ENCODE peak calls at places on chromosomes 1 and 21, in five cellular contexts. L, O, I, H and G are unnamed samples.

GRCh38 chr1:92446990-92447681 is 39.6 kb downstream of the GFI1 start:
- DNase-seq in I (no peak), H (no peak), L (peak; percentile 36), O (no peak), G (no peak)

GRCh38 chr1:43843684-43844083 is 89.9 kb upstream of the ARTN start:
- DNase-seq in L (no peak), H (no peak), I (no peak), O (no peak), G (no peak)

GRCh38 chr21:35643176-35643575 is 417.1 kb downstream of the SETD4 start:
- DNase-seq in H (no peak), O (no peak), L (no peak), I (no peak), G (no peak)

GRCh38 chr1:2558861-2559260 is 2.7 kb downstream of the TNFRSF14 start:
- DNase-seq in I (no peak), L (no peak), H (no peak), O (no peak), G (no peak)

GRCh38 chr1:59498640-59499039 is 201.7 kb downstream of the FGGY start:
- DNase-seq in O (no peak), L (no peak), I (no peak), H (no peak), G (no peak)

GRCh38 chr1:85229574-85230097 is 28.8 kb upstream of the SYDE2 start:
- DNase-seq in O (no peak), L (no peak), H (no peak), I (no peak), G (no peak)

GRCh38 chr1:46645815-46646214 is 22.3 kb downstream of the ATPAF1 start:
- DNase-seq in L (no peak), O (no peak), H (no peak), I (no peak), G (no peak)

GRCh38 chr1:92274939-92275338 is 23.8 kb downstream of the GLMN start:
- DNase-seq in L (no peak), O (no peak), H (no peak), I (no peak), G (no peak)

GRCh38 chr21:46455575-46456385 is 2.9 kb upstream of the DIP2A start:
- DNase-seq in O (no peak), H (no peak), I (no peak), L (no peak), G (no peak)

GRCh38 chr1:65180977-65181376 is 33.0 kb downstream of the AK4 start:
- DNase-seq in I (no peak), O (no peak), L (no peak), H (no peak), G (no peak)

GRCh38 chr1:183370399-183371058 is 47.7 kb downstream of the NMNAT2 start:
- DNase-seq in I (no peak), O (no peak), H (no peak), L (no peak), G (no peak)

GRCh38 chr1:193104496-193104905 is 713 bp downstream of the GLRX2 start:
- DNase-seq in I (no peak), L (peak; percentile 51), O (no peak), H (no peak), G (peak; percentile 15)

GRCh38 chr1:11847667-11848445 is at the start of gene NPPA:
- DNase-seq in O (no peak), I (no peak), H (no peak), L (no peak), G (no peak)

GRCh38 chr1:87330954-87331318 is 2.3 kb downstream of the LMO4 start:
- DNase-seq in L (peak; percentile 41), I (no peak), O (no peak), H (no peak), G (no peak)

GRCh38 chr1:53592521-53592982 is 133.4 kb downstream of the DMRTB1 start:
- DNase-seq in O (no peak), L (peak; percentile 29), I (no peak), H (no peak), G (no peak)

GRCh38 chr1:9426291-9426711 is 113.0 kb upstream of the SLC25A33 start:
- DNase-seq in O (peak; percentile 86), H (no peak), L (no peak), I (no peak), G (peak; percentile 40)

GRCh38 chr1:54291276-54292014 is 91.5 kb downstream of the MRPL37 start:
- DNase-seq in H (no peak), O (no peak), I (no peak), L (no peak), G (no peak)

GRCh38 chr1:54882483-54882882 is 4.5 kb downstream of the DHCR24 start:
- DNase-seq in I (no peak), H (no peak), O (no peak), L (no peak), G (no peak)

GRCh38 chr1:174157157-174157806 is 2.0 kb upstream of the RABGAP1L start:
- DNase-seq in O (no peak), L (no peak), H (no peak), I (no peak), G (no peak)

GRCh38 chr1:14842891-14843290 is 244.4 kb downstream of the KAZN start:
- DNase-seq in H (no peak), I (no peak), O (no peak), L (no peak), G (no peak)

GRCh38 chr1:33876970-33877680 is 13.2 kb downstream of the HMGB4 start:
- DNase-seq in O (no peak), L (no peak), I (no peak), H (peak; percentile 18), G (no peak)

GRCh38 chr1:210264521-210265380 is 32.2 kb downstream of the SERTAD4 start:
- DNase-seq in O (no peak), H (no peak), I (no peak), L (no peak), G (no peak)

GRCh38 chr1:53051676-53052075 is 10.3 kb upstream of the PODN start:
- DNase-seq in L (no peak), I (no peak), H (no peak), O (no peak), G (no peak)

GRCh38 chr1:65568285-65568684 is 147.8 kb downstream of the LEPR start:
- DNase-seq in O (no peak), H (no peak), L (no peak), I (no peak), G (no peak)

GRCh38 chr1:52659356-52659755 is 26.4 kb downstream of the SHISAL2A start:
- DNase-seq in O (no peak), L (no peak), H (no peak), I (no peak), G (no peak)

GRCh38 chr1:48302652-48303051 is 80.1 kb downstream of the SLC5A9 start:
- DNase-seq in L (no peak), O (no peak), I (no peak), H (no peak), G (no peak)

GRCh38 chr1:63487336-63488065 is 35.5 kb downstream of the ITGB3BP start:
- DNase-seq in I (no peak), O (no peak), L (no peak), H (no peak), G (no peak)

GRCh38 chr1:12150456-12151200 is 16.2 kb upstream of the TNFRSF1B start:
- DNase-seq in I (no peak), L (no peak), H (no peak), O (peak; percentile 70), G (peak; percentile 54)

GRCh38 chr1:59143824-59144223 is 153.1 kb upstream of the FGGY start:
- DNase-seq in O (no peak), L (no peak), H (no peak), I (no peak), G (no peak)

GRCh38 chr1:228898582-228898992 is 163.3 kb downstream of the RHOU start:
- DNase-seq in H (no peak), I (no peak), L (no peak), O (no peak), G (no peak)

GRCh38 chr21:18954415-18954972 is 550.9 kb upstream of the TMPRSS15 start:
- DNase-seq in O (no peak), I (no peak), L (peak; percentile 38), H (no peak), G (no peak)

GRCh38 chr1:16721871-16722641 is 18.3 kb upstream of the RNU1-4 start:
- DNase-seq in I (no peak), L (peak; percentile 1), H (no peak), O (no peak), G (no peak)

GRCh38 chr1:5811419-5811818 is 180.8 kb downstream of the NPHP4 start:
- DNase-seq in L (peak; percentile 31), H (no peak), I (no peak), O (no peak), G (no peak)

GRCh38 chr1:109821831-109822745 is 58.4 kb upstream of the EPS8L3 start:
- DNase-seq in O (no peak), L (no peak), H (no peak), I (no peak), G (no peak)

GRCh38 chr1:113391643-113392271 is 1.4 kb downstream of the MAGI3 start:
- DNase-seq in O (peak; percentile 33), H (no peak), L (peak; percentile 21), I (no peak), G (peak; percentile 41)

GRCh38 chr21:46122241-46122671 is 24.3 kb downstream of the COL6A2 start:
- DNase-seq in O (no peak), L (no peak), I (no peak), H (peak; percentile 6), G (no peak)

GRCh38 chr1:98048234-98048633 is 127.4 kb upstream of the DPYD start:
- DNase-seq in H (peak; percentile 62), L (peak; percentile 92), I (peak; percentile 73), O (peak; percentile 63), G (peak; percentile 73)

GRCh38 chr1:98046031-98046641 is 125.3 kb upstream of the DPYD start:
- DNase-seq in H (no peak), L (peak; percentile 71), I (no peak), O (no peak), G (peak; percentile 25)

GRCh38 chr1:98044766-98045165 is 123.9 kb upstream of the DPYD start:
- DNase-seq in H (no peak), L (no peak), O (no peak), I (no peak), G (no peak)

GRCh38 chr1:98044071-98044697 is 123.3 kb upstream of the DPYD start:
- DNase-seq in L (no peak), I (no peak), H (no peak), O (no peak), G (no peak)

GRCh38 chr1:98045211-98046030 is 124.6 kb upstream of the DPYD start:
- DNase-seq in H (no peak), O (no peak), L (peak; percentile 54), I (no peak), G (no peak)
- H3K4me3 ChIP-seq in H (peak overlapping the region; percentile 15), O (peak overlapping the region; percentile 41), L (peak overlapping the region; percentile 60), I (peak overlapping the region; percentile 81), G (peak overlapping the region; percentile 4)

GRCh38 chr1:13513885-13514546 is at the start of gene LRRC38:
- DNase-seq in L (peak; percentile 65), H (no peak), I (no peak), O (no peak), G (no peak)
- H3K27me3 ChIP-seq in L (peaks cover 100% of the 10 kb centered on the region), H (no peaks in the 10 kb centered on the region), I (peaks cover 88% of the 10 kb centered on the region), O (peaks cover 2% of the 10 kb centered on the region), G (no peaks in the 10 kb centered on the region)

GRCh38 chr21:21673959-21674358 is 675.8 kb downstream of the NCAM2 start:
- DNase-seq in H (no peak), L (no peak), O (no peak), I (no peak), G (no peak)

GRCh38 chr21:21675601-21676000 is 677.4 kb downstream of the NCAM2 start:
- DNase-seq in I (no peak), H (no peak), O (no peak), L (no peak), G (no peak)
- H3K9me3 ChIP-seq in I (no peaks in the 10 kb centered on the region), H (peaks cover 7% of the 10 kb centered on the region), O (peaks cover 2% of the 10 kb centered on the region), L (no peaks in the 10 kb centered on the region), G (no peaks in the 10 kb centered on the region)

GRCh38 chr1:201502511-201502857 is 4.4 kb downstream of the CSRP1 start:
- DNase-seq in O (no peak), I (no peak), H (no peak), L (no peak), G (no peak)
- H3K4me3 ChIP-seq in O (no peak overlapping the region), I (no peak overlapping the region), H (no peak overlapping the region), L (no peak overlapping the region), G (no peak overlapping the region)